ENCODE peak calls at places on chromosomes 12 and 14, in nine cellular contexts. U is tibial artery; T is HS-5; Q is HTR-8/SVneo; V is HS-27A; D is lower lobe of right lung; G is activated T-helper 1 cell treated with anti-CD3 and anti-CD28 coated beads, Interleukin-2, amount 50 U/mL, for 16 hours; B is left ventricle myocardium inferior; K is progenitor cell of endocrine pancreas. O is an unnamed sample.

GRCh38 chr14:64684091-64684490 is 20.1 kb upstream of the PLEKHG3 start:
- DNase-seq in B (peak), T (no peak), U (no peak), Q (no peak), K (no peak), D (no peak), V (no peak), G (no peak), O (no peak)

GRCh38 chr14:21711360-21711961 is 37.8 kb upstream of the OR4E1 start:
- DNase-seq in U (no peak), V (peak), Q (peak), T (peak), B (no peak), D (no peak), K (no peak), G (no peak), O (no peak)

GRCh38 chr12:44759289-44759688 is 116.8 kb downstream of the NELL2 start:
- DNase-seq in U (no peak), T (no peak), D (no peak), K (no peak), V (no peak), Q (no peak), G (no peak), B (no peak), O (no peak)

GRCh38 chr14:50045039-50045711 is 71.2 kb downstream of the VCPKMT start:
- DNase-seq in B (peak), K (no peak), G (peak), Q (peak), D (peak), V (no peak), U (peak), T (peak), O (peak)

GRCh38 chr12:4144676-4145075 is 128.9 kb upstream of the CCND2 start:
- DNase-seq in T (no peak), K (no peak), B (no peak), G (no peak), Q (no peak), V (no peak), U (no peak), D (no peak), O (no peak)

GRCh38 chr12:114961491-114961890 is 277.5 kb upstream of the TBX3 start:
- DNase-seq in K (no peak), D (no peak), V (no peak), G (no peak), B (no peak), U (no peak), T (no peak), Q (no peak), O (no peak)

GRCh38 chr14:55512421-55512820 is 67.6 kb upstream of the KTN1 start:
- DNase-seq in K (no peak), B (no peak), G (no peak), T (no peak), Q (no peak), U (no peak), V (no peak), D (no peak), O (no peak)

GRCh38 chr12:46959484-46959883 is 119.9 kb upstream of the PCED1B start:
- DNase-seq in V (peak), U (no peak), K (no peak), D (no peak), T (peak), Q (peak), G (no peak), B (no peak), O (no peak)

GRCh38 chr12:127559349-127560040 is 707.5 kb upstream of the TMEM132C start:
- DNase-seq in T (peak), D (no peak), K (no peak), B (peak), V (peak), G (no peak), U (no peak), Q (peak), O (peak)

GRCh38 chr12:47184229-47184628 is 104.5 kb upstream of the AMIGO2 start:
- DNase-seq in D (no peak), B (no peak), V (no peak), U (no peak), K (no peak), Q (no peak), T (no peak), G (no peak), O (no peak)

GRCh38 chr12:13362260-13362841 is 165.8 kb downstream of the EMP1 start:
- DNase-seq in K (peak), B (peak), Q (peak), D (peak), V (peak), G (no peak), T (peak), U (peak), O (no peak)

GRCh38 chr12:131229426-131230339 is 276.0 kb downstream of the ADGRD1 start:
- DNase-seq in G (no peak), B (peak), V (no peak), K (no peak), Q (peak), U (no peak), T (no peak), D (no peak), O (no peak)

GRCh38 chr14:52801014-52801708 is 9.8 kb upstream of the GNPNAT1 start:
- DNase-seq in Q (no peak), B (no peak), T (peak), V (no peak), K (no peak), U (no peak), D (no peak), G (no peak), O (no peak)

GRCh38 chr12:102955926-102956737 is 1.3 kb upstream of the ASCL1 start:
- DNase-seq in U (no peak), G (no peak), D (no peak), K (no peak), T (no peak), Q (no peak), B (no peak), V (no peak), O (no peak)

GRCh38 chr12:22539055-22539454 is 5.3 kb downstream of the C2CD5 start:
- DNase-seq in Q (no peak), G (no peak), D (no peak), U (no peak), T (no peak), V (no peak), B (no peak), K (no peak), O (no peak)

GRCh38 chr12:89314060-89314761 is 38.1 kb downstream of the DUSP6 start:
- DNase-seq in U (no peak), D (no peak), B (no peak), K (no peak), V (no peak), T (no peak), Q (no peak), G (no peak), O (no peak)

GRCh38 chr12:124510301-124510970 is 57.0 kb downstream of the NCOR2 start:
- DNase-seq in D (no peak), V (no peak), B (no peak), K (no peak), U (no peak), T (no peak), Q (no peak), G (no peak), O (no peak)

GRCh38 chr12:48998497-48999353 is 450 bp downstream of the DDN start:
- DNase-seq in V (no peak), K (no peak), D (peak), Q (no peak), U (no peak), B (no peak), T (no peak), G (no peak), O (no peak)

GRCh38 chr12:88503344-88503743 is 76.9 kb downstream of the KITLG start:
- DNase-seq in T (no peak), V (no peak), B (no peak), D (no peak), Q (no peak), K (no peak), G (no peak), U (no peak), O (no peak)

GRCh38 chr14:76500480-76500879 is 124.5 kb downstream of the ESRRB start:
- DNase-seq in U (no peak), B (no peak), V (no peak), T (no peak), G (no peak), D (no peak), K (no peak), Q (no peak), O (no peak)

GRCh38 chr12:95337176-95337575 is 119.6 kb downstream of the VEZT start:
- DNase-seq in U (no peak), K (no peak), T (no peak), V (no peak), B (no peak), G (no peak), D (no peak), Q (no peak), O (no peak)

GRCh38 chr12:124727244-124727673 is 136.4 kb downstream of the SCARB1 start:
- DNase-seq in V (no peak), T (peak), Q (peak), D (peak), U (peak), K (no peak), B (peak), G (no peak), O (no peak)

GRCh38 chr14:22147716-22148115 is 441.3 kb downstream of the DAD1 start:
- DNase-seq in Q (no peak), G (no peak), V (no peak), B (no peak), U (no peak), T (no peak), D (no peak), K (no peak), O (no peak)

GRCh38 chr14:69985456-69985855 is 106.2 kb downstream of the SMOC1 start:
- DNase-seq in V (no peak), U (peak), B (no peak), G (no peak), D (no peak), Q (no peak), K (no peak), T (no peak), O (no peak)

GRCh38 chr12:70246580-70246979 is 3.3 kb downstream of the CNOT2 start:
- DNase-seq in B (no peak), G (no peak), Q (no peak), D (no peak), K (no peak), T (no peak), V (no peak), U (no peak), O (no peak)

GRCh38 chr12:32419520-32419960 is 20.2 kb downstream of the FGD4 start:
- DNase-seq in Q (no peak), D (peak), B (no peak), T (no peak), U (no peak), V (no peak), K (no peak), G (no peak), O (no peak)

GRCh38 chr14:70536830-70537229 is 2.0 kb upstream of the ADAM20 start:
- DNase-seq in T (no peak), K (no peak), G (no peak), Q (no peak), V (no peak), B (no peak), U (no peak), D (no peak), O (no peak)

GRCh38 chr12:93016752-93017350 is 87.8 kb upstream of the EEA1 start:
- DNase-seq in D (no peak), K (no peak), U (no peak), Q (no peak), G (no peak), T (no peak), B (no peak), V (no peak), O (no peak)